ENCODE peak calls at places on chromosomes 3 and 15, in six cellular contexts. S, C, Q, J, O and V are unnamed samples.
A peak's percentile ranks its signal among the peaks of the same experiment; 100 is the strongest.

GRCh38 chr3:114408763-114409162 is 114.9 kb downstream of the TIGIT start:
- DNase-seq in Q (no peak), J (no peak), O (no peak), S (no peak), C (no peak), V (no peak)

GRCh38 chr3:120341658-120342346 is 7.4 kb downstream of the LRRC58 start:
- DNase-seq in O (no peak), Q (no peak), S (no peak), J (no peak), C (no peak), V (peak; percentile 64)

GRCh38 chr3:32506466-32506865 is 3.8 kb upstream of the CMTM6 start:
- DNase-seq in S (no peak), J (no peak), O (no peak), Q (no peak), C (no peak), V (no peak)

GRCh38 chr3:43695863-43696262 is 5.1 kb downstream of the ABHD5 start:
- DNase-seq in S (no peak), O (no peak), J (no peak), Q (no peak), C (no peak), V (no peak)

GRCh38 chr3:169699070-169699469 is 35.6 kb upstream of the MECOM start:
- DNase-seq in S (no peak), Q (no peak), C (no peak), O (peak; percentile 57), J (no peak), V (no peak)

GRCh38 chr15:57769266-57769665 is 62.8 kb downstream of the POLR2M start:
- DNase-seq in O (peak; percentile 86), J (no peak), C (peak; percentile 53), S (peak; percentile 33), Q (no peak), V (peak; percentile 88)

GRCh38 chr3:45205126-45205525 is 21.0 kb downstream of the TMEM158 start:
- DNase-seq in O (peak; percentile 40), Q (no peak), S (no peak), J (no peak), C (no peak), V (no peak)

GRCh38 chr15:22786868-22787698 is 639 bp downstream of the NIPA1 start:
- DNase-seq in Q (peak; percentile 17), O (peak; percentile 17), J (no peak), S (no peak), C (no peak), V (peak; percentile 81)

GRCh38 chr3:128681277-128681829 is 30.7 kb upstream of the RPN1 start:
- DNase-seq in O (no peak), C (no peak), Q (no peak), S (no peak), J (no peak), V (no peak)

GRCh38 chr3:149398296-149398695 is 20.8 kb upstream of the TM4SF1 start:
- DNase-seq in J (no peak), Q (no peak), O (no peak), C (no peak), S (no peak), V (no peak)

GRCh38 chr3:28743843-28744242 is 395.2 kb upstream of the AZI2 start:
- DNase-seq in S (no peak), C (no peak), O (no peak), Q (no peak), J (no peak), V (no peak)

GRCh38 chr3:10319804-10320203 is 1.1 kb downstream of the SEC13 start:
- DNase-seq in S (no peak), C (no peak), Q (no peak), O (no peak), J (no peak), V (no peak)

GRCh38 chr3:10566451-10566850 is 61.1 kb upstream of the ATP2B2 start:
- DNase-seq in Q (no peak), J (no peak), O (no peak), S (no peak), C (no peak), V (no peak)

GRCh38 chr3:57161131-57161538 is 4.0 kb downstream of the IL17RD start:
- DNase-seq in J (no peak), S (peak; percentile 95), C (no peak), O (peak; percentile 58), Q (no peak), V (no peak)

GRCh38 chr3:71304261-71304646 is 279.3 kb downstream of the FOXP1 start:
- DNase-seq in C (no peak), J (no peak), O (no peak), Q (no peak), S (no peak), V (no peak)

GRCh38 chr15:65033659-65034269 is 4.3 kb upstream of the MTFMT start:
- DNase-seq in C (no peak), S (peak; percentile 39), O (peak; percentile 63), J (peak; percentile 31), Q (no peak), V (no peak)

GRCh38 chr3:10334461-10334860 is 13.5 kb upstream of the SEC13 start:
- DNase-seq in Q (peak; percentile 65), C (no peak), J (no peak), S (no peak), O (peak; percentile 53), V (no peak)

GRCh38 chr3:174786825-174787224 is 72.3 kb upstream of the NAALADL2 start:
- DNase-seq in C (no peak), Q (no peak), J (no peak), O (no peak), S (no peak), V (no peak)

GRCh38 chr3:195886181-195887141 is 21.9 kb downstream of the TNK2 start:
- DNase-seq in C (no peak), S (no peak), O (peak; percentile 82), J (no peak), Q (no peak), V (peak; percentile 72)

GRCh38 chr15:56869573-56869972 is 48.9 kb upstream of the TCF12 start:
- DNase-seq in C (peak; percentile 50), O (peak; percentile 49), Q (no peak), J (peak; percentile 33), S (no peak), V (no peak)

GRCh38 chr3:101950510-101950909 is 101.2 kb downstream of the NFKBIZ start:
- DNase-seq in Q (no peak), S (peak; percentile 30), J (no peak), C (no peak), O (peak; percentile 68), V (no peak)
- H3K4me3 ChIP-seq in Q (no peak overlapping the region), S (no peak overlapping the region), J (no peak overlapping the region), C (no peak overlapping the region), O (no peak overlapping the region), V (no peak overlapping the region)

GRCh38 chr3:115438799-115439198 is 184.5 kb upstream of the GAP43 start:
- DNase-seq in S (no peak), C (no peak), J (no peak), O (no peak), Q (no peak), V (no peak)

GRCh38 chr3:115436767-115437301 is 186.5 kb upstream of the GAP43 start:
- DNase-seq in J (peak; percentile 24), O (peak; percentile 97), Q (peak; percentile 34), C (no peak), S (peak; percentile 81), V (no peak)
- TF ChIP-seq CTCF in J (peak; percentile 21), O (peak; percentile 62), Q (peak; percentile 43), C (no peak), S (peak; percentile 40), V (no peak)

GRCh38 chr15:85692873-85693272 is 101.9 kb downstream of the KLHL25 start:
- DNase-seq in S (no peak), C (no peak), J (no peak), O (no peak), Q (no peak), V (no peak)
- H3K4me3 ChIP-seq in S (no peak overlapping the region), C (no peak overlapping the region), J (no peak overlapping the region), O (no peak overlapping the region), Q (no peak overlapping the region), V (no peak overlapping the region)

DNA sequence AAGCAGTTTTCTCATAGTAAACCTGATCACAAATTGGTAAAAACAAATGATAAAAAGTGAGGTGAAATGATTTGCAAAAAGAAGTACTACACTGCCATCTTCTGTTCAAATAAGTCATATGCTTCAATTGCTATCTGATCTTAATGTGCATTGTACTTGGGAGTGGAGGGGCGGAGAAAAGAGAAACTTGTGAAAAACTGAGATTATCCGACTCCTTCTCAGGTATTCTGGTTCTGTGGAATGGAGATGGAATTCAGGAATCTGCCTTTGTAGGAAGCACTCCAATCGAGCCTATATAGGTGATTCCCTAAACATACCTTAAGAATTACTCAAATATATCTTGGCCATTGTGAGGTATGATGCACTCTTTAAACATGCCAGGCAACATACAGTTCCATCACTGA is 180.6 kb downstream of the CHL1 start:
- DNase-seq in C (no peak), J (no peak), O (peak; percentile 18), Q (peak; percentile 4), S (no peak), V (no peak)
- TF ChIP-seq CTCF in C (peak; percentile 37), J (no peak), O (peak; percentile 22), Q (peak; percentile 62), S (no peak), V (peak; percentile 29)

GRCh38 chr3:47152578-47152977 is 11.3 kb downstream of the SETD2 start:
- DNase-seq in C (no peak), Q (no peak), S (no peak), J (no peak), O (peak; percentile 11), V (no peak)
- H3K4me3 ChIP-seq in C (no peak overlapping the region), Q (no peak overlapping the region), S (no peak overlapping the region), J (no peak overlapping the region), O (no peak overlapping the region), V (no peak overlapping the region)

GRCh38 chr3:127673191-127674098 is 693 bp downstream of the ABTB1 start:
- DNase-seq in J (no peak), S (no peak), C (peak; percentile 62), Q (peak; percentile 33), O (peak; percentile 56), V (peak; percentile 87)
- TF ChIP-seq CTCF in J (no peak), S (no peak), C (no peak), Q (no peak), O (no peak), V (no peak)

DNA sequence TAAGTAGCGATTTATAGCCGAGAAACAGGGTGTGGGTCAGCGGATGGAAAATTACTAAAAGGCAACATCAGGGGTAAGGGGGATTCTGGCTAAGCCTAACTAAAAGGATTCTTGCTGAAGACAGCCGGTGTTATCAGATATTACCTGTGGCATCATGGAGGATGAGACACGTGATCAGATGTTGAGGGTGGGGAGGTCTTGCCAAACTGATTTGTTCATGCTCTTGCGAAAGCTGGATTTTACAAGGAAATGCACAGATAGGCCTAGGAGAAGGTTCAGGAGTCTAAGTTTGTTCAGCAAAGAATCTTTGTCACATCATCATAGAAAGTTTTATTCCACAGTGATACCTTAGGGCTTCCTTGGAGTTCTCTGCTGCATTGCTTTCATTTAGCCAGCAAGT is 396.8 kb upstream of the TBL1XR1 start:
- DNase-seq in O (no peak), S (no peak), Q (no peak), J (no peak), C (no peak), V (no peak)
- H3K4me3 ChIP-seq in O (no peak overlapping the region), S (no peak overlapping the region), Q (no peak overlapping the region), J (no peak overlapping the region), C (no peak overlapping the region), V (no peak overlapping the region)

GRCh38 chr3:131142580-131142979 is 115.9 kb downstream of the NEK11 start:
- DNase-seq in Q (no peak), O (peak; percentile 25), C (no peak), S (peak; percentile 3), J (no peak), V (no peak)
- TF ChIP-seq CTCF in Q (no peak), O (peak; percentile 28), C (no peak), S (no peak), J (no peak), V (no peak)